ENCODE peak calls at places on chromosomes 2 and 18, in five cellular contexts. J is brain microvascular endothelial cell, B is AG04450, Q is cardiac muscle cell, E is K562. Z is an unnamed sample.

GRCh38 chr2:181326605-181327004 is 130.6 kb upstream of the ITGA4 start:
- DNase-seq in J (no peak), B (no peak), Q (no peak), E (no peak), Z (no peak)

GRCh38 chr2:216918088-216918680 is 58.3 kb upstream of the TNP1 start:
- DNase-seq in J (peak; percentile 58), B (peak; percentile 41), Q (no peak), E (no peak), Z (no peak)

GRCh38 chr2:54360055-54360792 is 95.9 kb upstream of the SPTBN1 start:
- DNase-seq in J (peak; percentile 76), B (peak; percentile 21), Q (peak; percentile 87), E (no peak), Z (no peak)

GRCh38 chr2:150007815-150008430 is 420.3 kb upstream of the MMADHC start:
- DNase-seq in J (no peak), B (no peak), Q (no peak), E (no peak), Z (no peak)

GRCh38 chr2:184597996-184598312 is 375 bp upstream of the ZNF804A start:
- DNase-seq in J (peak; percentile 36), B (no peak), Q (no peak), E (no peak), Z (no peak)

GRCh38 chr2:178279142-178279541 is 84.8 kb downstream of the OSBPL6 start:
- DNase-seq in J (peak; percentile 90), B (peak; percentile 59), Q (no peak), E (no peak), Z (no peak)

GRCh38 chr18:73151086-73151485 is 283.3 kb upstream of the NETO1 start:
- DNase-seq in J (no peak), B (peak; percentile 33), Q (no peak), E (no peak), Z (no peak)

GRCh38 chr2:170362895-170363582 is 185.1 kb downstream of the MYO3B start:
- DNase-seq in J (peak; percentile 4), B (no peak), Q (no peak), E (peak; percentile 69), Z (no peak)

GRCh38 chr18:35481960-35482366 is 15.8 kb downstream of the INO80C start:
- DNase-seq in J (no peak), B (no peak), Q (no peak), E (no peak), Z (no peak)

GRCh38 chr2:152499921-152500320 is 164.9 kb downstream of the FMNL2 start:
- DNase-seq in J (peak; percentile 57), B (no peak), Q (no peak), E (no peak), Z (no peak)

GRCh38 chr2:173667415-173667814 is 297.8 kb downstream of the SP3 start:
- DNase-seq in J (no peak), B (no peak), Q (peak; percentile 23), E (no peak), Z (no peak)
- TF ChIP-seq CTCF in J (peak; percentile 51), B (no peak), Q (peak; percentile 26), E (peak; percentile 22), Z (peak; percentile 14)

DNA sequence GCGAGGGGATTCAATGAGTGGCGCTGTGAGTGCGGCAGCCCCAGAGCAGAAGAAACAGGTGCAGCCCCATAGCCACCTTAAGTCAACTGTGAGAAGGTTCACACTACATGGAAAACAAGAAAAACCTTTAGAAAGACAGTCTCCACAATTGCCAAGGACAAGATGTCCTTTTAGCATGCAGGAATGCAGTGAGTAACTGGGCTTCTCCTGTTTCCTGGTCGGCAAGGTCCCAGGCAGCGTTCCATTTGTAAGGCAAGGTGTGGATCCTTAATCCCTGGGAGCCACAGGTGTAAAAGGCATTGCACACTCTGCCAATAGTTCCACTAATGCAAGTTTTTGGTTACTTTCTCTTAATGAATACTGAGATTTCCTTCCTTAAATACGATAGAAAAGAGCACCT is 87.7 kb downstream of the TMEM18 start:
- DNase-seq in J (no peak), B (no peak), Q (no peak), E (no peak), Z (peak; percentile 74)
- H3K27ac ChIP-seq in J (no peak overlapping the region), B (no peak overlapping the region), Q (no peak overlapping the region), E (no peak overlapping the region), Z (no peak overlapping the region)

GRCh38 chr2:147845608-147846002 is 776 bp downstream of the ACVR2A start:
- DNase-seq in J (no peak), B (no peak), Q (peak; percentile 23), E (no peak), Z (no peak)

GRCh38 chr2:147846382-147847081 is 1.7 kb downstream of the ACVR2A start:
- DNase-seq in J (no peak), B (no peak), Q (no peak), E (no peak), Z (no peak)

GRCh38 chr2:147843421-147843863 is 1.4 kb upstream of the ACVR2A start:
- DNase-seq in J (peak; percentile 21), B (no peak), Q (no peak), E (no peak), Z (no peak)

GRCh38 chr2:147844691-147845607 is at the start of gene ACVR2A:
- DNase-seq in J (peak; percentile 13), B (no peak), Q (peak; percentile 58), E (peak; percentile 19), Z (peak; percentile 51)

GRCh38 chr2:147843864-147844690 is 752 bp upstream of the ACVR2A start:
- DNase-seq in J (peak; percentile 84), B (peak; percentile 70), Q (peak; percentile 96), E (peak; percentile 88), Z (peak; percentile 93)
- TF ChIP-seq CTCF in J (peak; percentile 43), B (no peak), Q (peak; percentile 13), E (no peak), Z (no peak)

DNA sequence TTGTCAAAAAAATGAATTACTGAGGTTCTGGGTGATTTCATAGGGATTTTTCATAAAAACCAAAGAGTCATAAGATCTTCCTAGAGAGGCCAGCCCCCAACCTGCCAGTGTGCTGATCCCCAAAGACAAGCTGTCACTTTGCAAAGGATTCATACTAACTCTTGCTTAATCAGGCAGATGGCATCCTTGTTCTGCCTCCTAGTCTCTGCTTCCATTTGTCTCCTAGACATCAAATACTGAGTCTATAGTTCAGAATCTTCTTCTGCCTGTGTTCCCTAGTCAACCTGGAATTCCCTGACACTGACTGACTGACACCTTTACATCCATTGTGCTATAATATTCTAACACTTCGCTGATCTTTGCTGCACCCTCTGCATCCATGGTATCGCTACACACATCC is 84.9 kb downstream of the SLC8A1 start:
- DNase-seq in J (no peak), B (no peak), Q (no peak), E (no peak), Z (no peak)
- H3K27ac ChIP-seq in J (peak overlapping the region; percentile 22), B (no peak overlapping the region), Q (peak overlapping the region; percentile 2), E (no peak overlapping the region), Z (no peak overlapping the region)

DNA sequence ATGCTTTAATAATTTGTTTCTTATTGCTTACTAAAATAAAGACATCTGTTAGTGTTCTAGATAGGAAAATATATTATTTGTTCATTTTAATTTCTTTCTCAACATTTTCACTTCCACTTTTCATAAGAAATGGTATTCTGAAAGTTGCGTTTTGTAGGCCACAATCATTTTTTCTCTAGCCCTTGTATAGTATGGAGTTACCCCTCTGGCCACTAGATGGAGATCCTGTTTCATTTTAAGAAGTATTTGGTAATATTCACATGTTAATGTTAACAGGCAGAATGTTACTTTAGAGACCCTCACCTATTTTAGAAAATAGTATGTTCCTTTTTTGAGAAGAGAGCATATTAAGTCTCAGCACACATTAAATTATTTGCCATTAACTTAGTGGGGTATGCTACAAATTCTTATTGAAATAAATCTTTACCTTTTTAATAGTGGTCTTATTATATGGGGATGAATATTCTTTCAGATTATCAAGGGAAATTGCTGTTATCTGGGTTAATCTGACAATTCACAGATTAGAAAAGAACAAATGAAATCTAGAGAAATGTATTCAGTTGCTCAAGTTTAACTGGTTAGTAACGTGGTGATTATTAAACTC is 73.9 kb upstream of the TTC27 start:
- DNase-seq in J (peak; percentile 21), B (peak; percentile 13), Q (peak; percentile 52), E (peak; percentile 35), Z (no peak)
- TF ChIP-seq CTCF in J (peak; percentile 60), B (peak; percentile 80), Q (peak; percentile 79), E (peak; percentile 44), Z (no peak)

GRCh38 chr2:15593327-15593705 is 1.6 kb downstream of the DDX1 start:
- DNase-seq in J (no peak), B (no peak), Q (no peak), E (no peak), Z (no peak)

GRCh38 chr2:15594291-15595256 is 2.9 kb downstream of the DDX1 start:
- DNase-seq in J (no peak), B (no peak), Q (no peak), E (no peak), Z (no peak)

GRCh38 chr2:15588329-15588919 is 3.2 kb upstream of the DDX1 start:
- DNase-seq in J (peak; percentile 68), B (peak; percentile 7), Q (peak; percentile 74), E (peak; percentile 50), Z (peak; percentile 61)

GRCh38 chr2:15591373-15591691 is 336 bp upstream of the DDX1 start:
- DNase-seq in J (no peak), B (no peak), Q (no peak), E (no peak), Z (no peak)

DNA sequence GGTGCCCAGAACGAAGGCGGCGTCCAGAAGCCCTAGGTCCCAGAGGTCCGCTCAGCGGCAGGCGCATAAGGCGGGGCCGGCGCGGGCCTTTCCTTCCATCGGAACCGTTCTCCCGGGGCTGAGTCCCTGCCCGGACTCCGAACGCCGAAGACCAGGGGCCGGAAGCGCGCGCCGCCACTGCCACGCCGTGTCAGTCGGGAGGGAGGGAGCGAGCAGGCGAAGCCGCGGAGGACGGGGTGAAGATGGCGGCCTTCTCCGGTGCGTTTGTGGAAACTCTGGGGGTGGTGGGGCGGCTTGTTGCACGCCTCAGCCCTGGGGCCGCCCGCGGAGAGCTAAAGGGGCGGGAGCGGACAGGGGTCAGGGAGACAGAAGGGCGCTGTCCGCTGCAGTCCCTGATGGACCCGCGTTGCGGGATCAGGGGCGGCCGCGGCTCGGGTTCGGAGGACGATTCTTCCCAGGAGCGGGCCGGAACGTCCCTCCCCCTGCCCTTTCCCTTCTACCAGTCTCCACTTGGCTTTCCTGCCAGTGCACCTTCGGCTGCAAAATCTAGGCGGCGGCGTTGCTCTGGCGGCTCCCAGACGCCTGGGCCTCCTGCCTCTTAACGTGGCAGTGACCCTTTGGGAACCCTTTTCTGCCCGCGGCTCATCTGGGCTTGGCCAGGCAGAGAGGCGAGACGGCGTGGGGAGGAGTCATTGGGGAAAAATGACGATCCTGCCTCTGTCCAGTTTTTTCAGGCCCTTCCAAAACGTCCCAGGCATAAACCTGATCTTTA is at the start of gene DDX1:
- DNase-seq in J (peak; percentile 67), B (peak; percentile 44), Q (peak; percentile 93), E (peak; percentile 85), Z (peak; percentile 90)
- H3K27ac ChIP-seq in J (peak within 1 kb of the TSS; percentile 94), B (peak within 1 kb of the TSS; percentile 97), Q (peak within 1 kb of the TSS; percentile 94), E (peak within 1 kb of the TSS; percentile 93), Z (peak within 1 kb of the TSS; percentile 94)

GRCh38 chr2:15548974-15549373 is 12.2 kb downstream of the NBAS start:
- DNase-seq in J (no peak), B (no peak), Q (no peak), E (no peak), Z (no peak)

GRCh38 chr2:15544227-15544626 is 16.9 kb downstream of the NBAS start:
- DNase-seq in J (no peak), B (no peak), Q (no peak), E (no peak), Z (no peak)

GRCh38 chr2:15543541-15543940 is 17.6 kb downstream of the NBAS start:
- DNase-seq in J (no peak), B (no peak), Q (no peak), E (no peak), Z (no peak)

GRCh38 chr2:15547100-15547499 is 14.0 kb downstream of the NBAS start:
- DNase-seq in J (no peak), B (no peak), Q (no peak), E (no peak), Z (no peak)

GRCh38 chr2:15546297-15547098 is 14.6 kb downstream of the NBAS start:
- DNase-seq in J (no peak), B (no peak), Q (no peak), E (no peak), Z (no peak)
- TF ChIP-seq CTCF in J (peak; percentile 42), B (no peak), Q (peak; percentile 26), E (peak; percentile 69), Z (no peak)